ENCODE peak calls at places on chromosomes 4 and X, in five cellular contexts. One of them, this sample, is unnamed. For H3K4me1, the result is how much of the 10 kb centered on the place peaks cover.

GRCh38 chrX:44291468-44292116 is 51.9 kb downstream of the EFHC2 start:
- DNase-seq in trophoblast cell: no peak
- DNase-seq in ovary: no peak
- DNase-seq in right atrium auricular region: no peak
- DNase-seq in HCT116: no peak
- DNase-seq in this sample: no peak

GRCh38 chrX:3962511-3963350 is 249.3 kb upstream of the PRKX start:
- DNase-seq in trophoblast cell: no peak
- DNase-seq in ovary: no peak
- DNase-seq in right atrium auricular region: no peak
- DNase-seq in HCT116: no peak
- DNase-seq in this sample: peak

GRCh38 chrX:140526138-140526537 is 21.3 kb upstream of the SOX3 start:
- DNase-seq in trophoblast cell: no peak
- DNase-seq in ovary: no peak
- DNase-seq in right atrium auricular region: no peak
- DNase-seq in HCT116: no peak
- DNase-seq in this sample: no peak

GRCh38 chr4:124483043-124483906 is 229.3 kb downstream of the ANKRD50 start:
- DNase-seq in trophoblast cell: peak
- DNase-seq in ovary: no peak
- DNase-seq in right atrium auricular region: no peak
- DNase-seq in HCT116: no peak
- DNase-seq in this sample: no peak

GRCh38 chrX:135556055-135556454 is 35.6 kb downstream of the INTS6L start:
- DNase-seq in trophoblast cell: no peak
- DNase-seq in ovary: no peak
- DNase-seq in right atrium auricular region: no peak
- DNase-seq in HCT116: no peak
- DNase-seq in this sample: no peak

GRCh38 chrX:1466232-1466661 is 13.5 kb upstream of the ASMTL start:
- DNase-seq in trophoblast cell: no peak
- DNase-seq in ovary: no peak
- DNase-seq in right atrium auricular region: peak
- DNase-seq in HCT116: no peak
- DNase-seq in this sample: no peak

GRCh38 chr4:78818530-78818929 is 42.4 kb downstream of the BMP2K start:
- DNase-seq in trophoblast cell: no peak
- DNase-seq in ovary: no peak
- DNase-seq in right atrium auricular region: no peak
- DNase-seq in HCT116: no peak
- DNase-seq in this sample: no peak

GRCh38 chr4:8050555-8051206 is 107.9 kb downstream of the ABLIM2 start:
- DNase-seq in trophoblast cell: no peak
- DNase-seq in ovary: peak
- DNase-seq in right atrium auricular region: peak
- DNase-seq in HCT116: no peak
- DNase-seq in this sample: no peak

GRCh38 chr4:40850496-40850895 is 100.7 kb downstream of the NSUN7 start:
- DNase-seq in trophoblast cell: no peak
- DNase-seq in ovary: no peak
- DNase-seq in right atrium auricular region: no peak
- DNase-seq in HCT116: no peak
- DNase-seq in this sample: no peak

GRCh38 chrX:108736509-108737479 is at the start of gene IRS4:
- DNase-seq in trophoblast cell: peak
- DNase-seq in ovary: peak
- DNase-seq in right atrium auricular region: no peak
- DNase-seq in HCT116: no peak
- DNase-seq in this sample: no peak

GRCh38 chr4:17448689-17449088 is 63.2 kb downstream of the QDPR start:
- DNase-seq in trophoblast cell: no peak
- DNase-seq in ovary: no peak
- DNase-seq in right atrium auricular region: no peak
- DNase-seq in HCT116: no peak
- DNase-seq in this sample: peak

GRCh38 chr4:76752911-76753494 is 144.9 kb downstream of the SOWAHB start:
- DNase-seq in trophoblast cell: no peak
- DNase-seq in ovary: no peak
- DNase-seq in right atrium auricular region: no peak
- DNase-seq in HCT116: peak
- DNase-seq in this sample: peak

GRCh38 chrX:103503163-103503852 is 16.0 kb downstream of the RAB40A start:
- DNase-seq in trophoblast cell: peak
- DNase-seq in ovary: no peak
- DNase-seq in right atrium auricular region: no peak
- DNase-seq in HCT116: no peak
- DNase-seq in this sample: peak

GRCh38 chr4:145307763-145308430 is 127.5 kb upstream of the OTUD4 start:
- DNase-seq in trophoblast cell: no peak
- DNase-seq in ovary: no peak
- DNase-seq in right atrium auricular region: no peak
- DNase-seq in HCT116: no peak
- DNase-seq in this sample: no peak

GRCh38 chrX:20361890-20362262 is 95.2 kb upstream of the RPS6KA3 start:
- DNase-seq in trophoblast cell: peak
- DNase-seq in ovary: no peak
- DNase-seq in right atrium auricular region: no peak
- DNase-seq in HCT116: no peak
- DNase-seq in this sample: peak

GRCh38 chr4:10606483-10607155 is 77.9 kb downstream of the CLNK start:
- DNase-seq in trophoblast cell: peak
- DNase-seq in ovary: no peak
- DNase-seq in right atrium auricular region: no peak
- DNase-seq in HCT116: no peak
- DNase-seq in this sample: no peak

GRCh38 chr4:123587983-123588494 is 191.4 kb downstream of the SPRY1 start:
- DNase-seq in trophoblast cell: peak
- DNase-seq in ovary: no peak
- DNase-seq in right atrium auricular region: no peak
- DNase-seq in HCT116: peak
- DNase-seq in this sample: peak

GRCh38 chr4:76758290-76758882 is 139.6 kb downstream of the SOWAHB start:
- DNase-seq in trophoblast cell: peak
- DNase-seq in ovary: no peak
- DNase-seq in right atrium auricular region: no peak
- DNase-seq in HCT116: peak
- DNase-seq in this sample: no peak

GRCh38 chrX:133958997-133959688 is 26.3 kb downstream of the GPC3 start:
- DNase-seq in trophoblast cell: no peak
- DNase-seq in ovary: no peak
- DNase-seq in right atrium auricular region: no peak
- DNase-seq in HCT116: no peak
- DNase-seq in this sample: no peak

GRCh38 chr4:6902318-6903042 is 7.1 kb upstream of the TBC1D14 start:
- DNase-seq in trophoblast cell: peak
- DNase-seq in ovary: no peak
- DNase-seq in right atrium auricular region: no peak
- DNase-seq in HCT116: no peak
- DNase-seq in this sample: no peak

GRCh38 chrX:47129879-47130358 is 14.6 kb downstream of the NDUFB11 start:
- DNase-seq in trophoblast cell: no peak
- DNase-seq in ovary: no peak
- DNase-seq in right atrium auricular region: no peak
- DNase-seq in HCT116: no peak
- DNase-seq in this sample: no peak

GRCh38 chr4:182880387-182881356 is 36.5 kb downstream of the DCTD start:
- DNase-seq in trophoblast cell: no peak
- DNase-seq in ovary: no peak
- DNase-seq in right atrium auricular region: no peak
- DNase-seq in HCT116: no peak
- DNase-seq in this sample: no peak

GRCh38 chr4:174217273-174218126 is 66.0 kb downstream of the FBXO8 start:
- DNase-seq in trophoblast cell: no peak
- DNase-seq in ovary: peak
- DNase-seq in right atrium auricular region: no peak
- DNase-seq in HCT116: no peak
- DNase-seq in this sample: no peak

GRCh38 chr4:151324449-151325319 is 721 bp downstream of the SH3D19 start:
- DNase-seq in trophoblast cell: peak
- DNase-seq in ovary: peak
- DNase-seq in right atrium auricular region: peak
- DNase-seq in HCT116: peak
- DNase-seq in this sample: peak

GRCh38 chr4:151321586-151321985 is 3.8 kb downstream of the SH3D19 start:
- DNase-seq in trophoblast cell: no peak
- DNase-seq in ovary: no peak
- DNase-seq in right atrium auricular region: no peak
- DNase-seq in HCT116: no peak
- DNase-seq in this sample: no peak

GRCh38 chr4:151325320-151326246 is at the start of gene SH3D19:
- DNase-seq in trophoblast cell: peak
- DNase-seq in ovary: peak
- DNase-seq in right atrium auricular region: peak
- DNase-seq in HCT116: peak
- DNase-seq in this sample: peak

GRCh38 chr4:151322565-151322964 is 2.8 kb downstream of the SH3D19 start:
- DNase-seq in trophoblast cell: peak
- DNase-seq in ovary: no peak
- DNase-seq in right atrium auricular region: no peak
- DNase-seq in HCT116: no peak
- DNase-seq in this sample: no peak

GRCh38 chr4:151324124-151324448 is 1.3 kb downstream of the SH3D19 start:
- DNase-seq in trophoblast cell: no peak
- DNase-seq in ovary: no peak
- DNase-seq in right atrium auricular region: no peak
- DNase-seq in HCT116: no peak
- DNase-seq in this sample: no peak
- H3K4me1 ChIP-seq in trophoblast cell: under half
- H3K4me1 ChIP-seq in ovary: under half
- H3K4me1 ChIP-seq in right atrium auricular region: under half
- H3K4me1 ChIP-seq in HCT116: under half
- H3K4me1 ChIP-seq in this sample: under half

DNA sequence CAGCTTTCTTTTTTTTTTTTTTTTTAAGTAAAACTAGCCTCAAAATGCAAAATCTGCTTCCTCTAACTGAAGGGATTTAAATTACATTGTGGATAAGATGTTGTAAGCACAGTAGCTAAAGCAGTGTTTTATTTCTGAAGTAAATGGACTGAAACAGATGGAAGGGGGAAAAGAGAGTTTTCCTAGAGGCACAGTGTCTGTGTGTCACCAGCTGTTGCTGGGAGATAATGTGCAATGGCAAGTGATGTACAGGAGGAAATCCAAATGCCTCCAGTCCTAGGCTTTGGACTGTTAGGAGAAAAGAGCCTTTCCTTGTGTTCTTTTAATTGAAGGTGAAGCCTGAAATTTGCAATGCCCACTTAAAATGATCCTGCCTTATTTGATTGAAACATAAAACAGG is 672.1 kb downstream of the GRXCR1 start:
- DNase-seq in trophoblast cell: no peak
- DNase-seq in ovary: no peak
- DNase-seq in right atrium auricular region: no peak
- DNase-seq in HCT116: no peak
- DNase-seq in this sample: no peak
- H3K4me1 ChIP-seq in trophoblast cell: under half
- H3K4me1 ChIP-seq in ovary: under half
- H3K4me1 ChIP-seq in right atrium auricular region: under half
- H3K4me1 ChIP-seq in HCT116: under half
- H3K4me1 ChIP-seq in this sample: under half

DNA sequence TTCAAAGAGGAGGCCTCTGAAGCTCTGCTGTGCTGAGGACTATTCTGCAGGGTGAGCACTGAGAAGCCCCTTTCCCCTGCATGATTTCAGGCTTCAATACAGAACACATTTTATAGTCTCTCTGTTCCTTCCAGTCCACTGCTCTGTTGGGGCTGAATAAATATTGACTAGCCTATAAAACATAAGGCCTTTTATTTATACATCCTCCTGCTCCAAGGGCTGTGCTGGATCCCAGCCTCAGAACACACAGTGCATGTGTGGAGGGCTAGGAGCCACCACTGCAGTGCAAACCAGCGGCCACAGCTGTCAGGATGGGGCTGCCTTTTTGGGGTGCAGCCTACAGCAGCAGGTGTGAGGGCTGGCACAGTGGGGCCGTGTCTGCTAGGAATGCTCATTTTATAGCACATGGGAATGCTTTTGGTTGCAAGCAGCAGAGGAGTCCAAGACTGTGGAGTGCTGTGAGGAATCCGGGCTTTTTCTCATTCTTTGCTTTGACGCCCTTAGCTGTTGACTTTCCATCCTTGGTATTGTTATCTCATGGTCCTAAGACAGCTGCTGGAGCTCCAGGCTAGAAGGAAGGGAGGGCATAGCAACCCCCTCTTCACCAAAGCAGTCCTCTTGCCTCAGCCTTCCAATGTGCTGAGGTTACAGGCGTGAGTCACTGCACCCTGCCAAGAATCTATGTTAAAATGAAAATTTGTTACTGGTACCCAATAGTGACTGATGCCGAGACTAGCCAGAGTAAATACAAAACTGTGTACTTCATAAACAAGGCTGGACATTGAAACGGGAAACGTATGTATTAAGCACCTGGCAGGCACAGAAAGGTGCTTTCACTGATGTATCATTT is 334.3 kb upstream of the GATB start:
- DNase-seq in trophoblast cell: peak
- DNase-seq in ovary: no peak
- DNase-seq in right atrium auricular region: no peak
- DNase-seq in HCT116: no peak
- DNase-seq in this sample: peak
- H3K4me1 ChIP-seq in trophoblast cell: under half
- H3K4me1 ChIP-seq in ovary: under half
- H3K4me1 ChIP-seq in right atrium auricular region: under half
- H3K4me1 ChIP-seq in HCT116: under half
- H3K4me1 ChIP-seq in this sample: under half

GRCh38 chrX:40066700-40067099 is 31.1 kb downstream of the BCOR start:
- DNase-seq in trophoblast cell: no peak
- DNase-seq in ovary: no peak
- DNase-seq in right atrium auricular region: no peak
- DNase-seq in HCT116: no peak
- DNase-seq in this sample: no peak
- H3K4me1 ChIP-seq in trophoblast cell: under half
- H3K4me1 ChIP-seq in ovary: under half
- H3K4me1 ChIP-seq in right atrium auricular region: under half
- H3K4me1 ChIP-seq in HCT116: under half
- H3K4me1 ChIP-seq in this sample: under half

GRCh38 chrX:13087322-13088154 is 43.1 kb upstream of the FAM9C start:
- DNase-seq in trophoblast cell: no peak
- DNase-seq in ovary: no peak
- DNase-seq in right atrium auricular region: no peak
- DNase-seq in HCT116: no peak
- DNase-seq in this sample: peak
- H3K4me1 ChIP-seq in trophoblast cell: under half
- H3K4me1 ChIP-seq in ovary: under half
- H3K4me1 ChIP-seq in right atrium auricular region: under half
- H3K4me1 ChIP-seq in HCT116: under half
- H3K4me1 ChIP-seq in this sample: under half

DNA sequence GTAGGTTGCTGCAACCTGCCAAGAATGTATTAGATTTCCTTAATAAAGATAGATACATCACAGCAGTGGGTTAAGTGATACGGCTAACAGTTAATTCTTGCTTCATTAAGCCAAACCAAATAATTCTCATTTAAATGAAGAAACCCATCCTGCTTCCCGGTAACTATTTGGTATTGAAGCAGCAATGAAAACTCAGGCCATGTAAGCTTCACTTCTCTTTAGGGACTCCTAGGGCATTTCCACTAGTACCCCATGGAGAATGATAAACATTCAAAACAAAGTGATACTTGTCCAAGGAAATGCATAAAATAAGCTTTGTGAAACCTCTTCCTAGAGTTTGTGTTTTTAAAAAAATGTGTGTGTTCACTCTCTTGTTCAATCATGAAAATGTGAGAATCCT is 40.7 kb upstream of the RASGEF1B start:
- DNase-seq in trophoblast cell: no peak
- DNase-seq in ovary: no peak
- DNase-seq in right atrium auricular region: no peak
- DNase-seq in HCT116: no peak
- DNase-seq in this sample: no peak
- H3K4me1 ChIP-seq in trophoblast cell: under half
- H3K4me1 ChIP-seq in ovary: under half
- H3K4me1 ChIP-seq in right atrium auricular region: under half
- H3K4me1 ChIP-seq in HCT116: under half
- H3K4me1 ChIP-seq in this sample: under half

This sample was measured in foreskin keratinocyte.